ENCODE peak calls at places on chromosome 13, in ten cellular contexts. I is ovary, F is IMR-90, C is thoracic aorta, Y is PC-3, D is choroid plexus epithelial cell, E is neural crest cell, L is pancreas, N is HCT116, X is uterus. V is an unnamed sample.

GRCh38 chr13:41780736-41781708 is 179.9 kb downstream of the VWA8 start:
- DNase-seq in E (no peak), C (no peak), Y (no peak), I (no peak), N (no peak), L (no peak), X (no peak), D (peak), F (peak), V (no peak)

GRCh38 chr13:43686557-43686956 is 100.2 kb downstream of the ENOX1 start:
- DNase-seq in D (peak), Y (peak), F (peak), C (no peak), L (no peak), E (no peak), I (no peak), X (peak), N (no peak), V (no peak)

GRCh38 chr13:32535748-32536147 is 2.8 kb downstream of the N4BP2L2 start:
- DNase-seq in E (no peak), I (no peak), X (no peak), L (no peak), Y (no peak), N (no peak), D (no peak), C (no peak), F (no peak), V (no peak)

GRCh38 chr13:112822851-112823250 is 133.0 kb downstream of the ATP11A start:
- DNase-seq in X (no peak), C (no peak), F (no peak), I (no peak), D (no peak), Y (no peak), L (peak), N (no peak), E (no peak), V (no peak)

GRCh38 chr13:112683581-112683980 is 6.3 kb upstream of the ATP11A start:
- DNase-seq in N (no peak), F (no peak), E (no peak), I (no peak), C (no peak), X (no peak), D (no peak), L (no peak), Y (no peak), V (no peak)

GRCh38 chr13:47287291-47287751 is 390.5 kb upstream of the HTR2A start:
- DNase-seq in F (peak), D (peak), N (no peak), Y (peak), X (no peak), I (no peak), L (no peak), C (no peak), E (no peak), V (no peak)

GRCh38 chr13:109779074-109779473 is 7.3 kb downstream of the IRS2 start:
- DNase-seq in N (no peak), E (no peak), F (no peak), Y (no peak), C (no peak), D (no peak), L (no peak), X (no peak), I (no peak), V (no peak)

GRCh38 chr13:51912091-51912490 is 50.3 kb downstream of the CCDC70 start:
- DNase-seq in D (peak), L (no peak), C (no peak), I (no peak), X (no peak), N (no peak), Y (peak), E (no peak), F (no peak), V (no peak)

GRCh38 chr13:83190020-83190419 is 692.3 kb downstream of the SLITRK1 start:
- DNase-seq in L (no peak), C (no peak), E (no peak), F (no peak), D (peak), Y (no peak), X (no peak), I (no peak), N (no peak), V (no peak)

GRCh38 chr13:107365466-107366215 is 797.7 kb upstream of the ARGLU1 start:
- DNase-seq in X (no peak), E (no peak), F (peak), Y (peak), D (peak), N (no peak), L (no peak), C (no peak), I (no peak), V (no peak)

GRCh38 chr13:66492479-66492878 is 737.7 kb downstream of the PCDH9 start:
- DNase-seq in X (no peak), Y (peak), E (no peak), N (peak), C (no peak), D (no peak), F (no peak), L (no peak), I (no peak), V (no peak)

GRCh38 chr13:99542788-99543406 is 41.6 kb downstream of the TM9SF2 start:
- DNase-seq in D (no peak), F (no peak), E (no peak), Y (no peak), N (no peak), I (no peak), L (no peak), C (no peak), X (no peak), V (no peak)

GRCh38 chr13:42011601-42012401 is 36.6 kb upstream of the DGKH start:
- DNase-seq in C (no peak), F (no peak), E (no peak), N (no peak), D (no peak), I (peak), Y (no peak), X (peak), L (no peak), V (no peak)

GRCh38 chr13:39641645-39642044 is 13.8 kb upstream of the COG6 start:
- DNase-seq in D (no peak), X (no peak), E (no peak), F (no peak), L (no peak), I (no peak), C (no peak), Y (no peak), N (no peak), V (no peak)

GRCh38 chr13:19185865-19186645 is 4.4 kb upstream of the TUBA3C start:
- DNase-seq in E (no peak), N (no peak), L (no peak), I (no peak), D (no peak), F (no peak), Y (no peak), X (no peak), C (no peak), V (no peak)

GRCh38 chr13:100156786-100157185 is 67.9 kb downstream of the PCCA start:
- DNase-seq in Y (peak), F (no peak), I (no peak), C (no peak), N (no peak), L (no peak), E (no peak), D (no peak), X (no peak), V (no peak)

GRCh38 chr13:82654851-82655517 is 1227.3 kb downstream of the SLITRK1 start:
- DNase-seq in E (no peak), C (peak), N (no peak), L (peak), F (peak), I (peak), D (peak), Y (no peak), X (peak), V (no peak)

GRCh38 chr13:43042410-43042921 is 19.1 kb downstream of the DNAJC15 start:
- DNase-seq in N (no peak), I (no peak), F (no peak), Y (no peak), L (no peak), C (no peak), D (no peak), E (no peak), X (no peak), V (no peak)

GRCh38 chr13:72097568-72097967 is 230.6 kb upstream of the DACH1 start:
- DNase-seq in E (no peak), F (no peak), Y (no peak), N (no peak), L (no peak), I (no peak), D (no peak), X (no peak), C (no peak), V (no peak)

GRCh38 chr13:20401586-20401957 is 124.1 kb downstream of the CRYL1 start:
- DNase-seq in X (no peak), C (no peak), I (no peak), Y (no peak), E (no peak), D (no peak), F (no peak), L (no peak), N (no peak), V (no peak)

GRCh38 chr13:113864303-113864890 is 521 bp upstream of the GAS6 start:
- DNase-seq in X (peak), L (no peak), I (peak), Y (no peak), E (no peak), F (peak), C (no peak), D (no peak), N (no peak), V (no peak)

GRCh38 chr13:70568571-70568970 is 460.3 kb upstream of the KLHL1 start:
- DNase-seq in E (peak), X (no peak), D (peak), Y (peak), L (no peak), F (peak), N (peak), I (no peak), C (no peak), V (peak)

GRCh38 chr13:32432856-32433255 is 4.9 kb upstream of the N4BP2L1 start:
- DNase-seq in D (no peak), Y (no peak), C (no peak), I (no peak), X (no peak), E (no peak), F (no peak), N (no peak), L (no peak), V (no peak)

GRCh38 chr13:85601526-85601925 is 197.7 kb downstream of the SLITRK6 start:
- DNase-seq in Y (no peak), C (no peak), E (no peak), L (no peak), D (peak), N (no peak), F (peak), I (no peak), X (no peak), V (no peak)

GRCh38 chr13:93244141-93244917 is 17.7 kb downstream of the GPC6 start:
- DNase-seq in Y (no peak), E (no peak), D (peak), I (peak), L (no peak), C (no peak), X (no peak), N (no peak), F (peak), V (no peak)

GRCh38 chr13:50587122-50587521 is 256.4 kb downstream of the DLEU7 start:
- DNase-seq in F (no peak), E (no peak), L (no peak), Y (no peak), N (no peak), X (no peak), C (no peak), I (no peak), D (no peak), V (no peak)

GRCh38 chr13:25574437-25575426 is 203.0 kb downstream of the ATP8A2 start:
- DNase-seq in Y (peak), F (peak), D (peak), C (no peak), I (peak), N (peak), E (peak), X (peak), L (no peak), V (peak)

GRCh38 chr13:43487459-43487858 is 299.3 kb downstream of the ENOX1 start:
- DNase-seq in N (no peak), E (no peak), F (no peak), D (no peak), I (no peak), C (no peak), L (no peak), X (no peak), Y (no peak), V (no peak)

GRCh38 chr13:54768214-54768613 is 1739.6 kb downstream of the OLFM4 start:
- DNase-seq in D (no peak), F (no peak), N (no peak), Y (no peak), I (no peak), X (no peak), C (no peak), L (no peak), E (no peak), V (no peak)

GRCh38 chr13:113050856-113051431 is 54.6 kb upstream of the F7 start:
- DNase-seq in E (no peak), C (no peak), I (no peak), F (no peak), X (no peak), N (no peak), Y (no peak), D (no peak), L (peak), V (no peak)

GRCh38 chr13:77375554-77375953 is 48.7 kb upstream of the MYCBP2 start:
- DNase-seq in C (no peak), X (no peak), I (no peak), N (no peak), F (no peak), D (no peak), E (no peak), L (no peak), Y (no peak), V (no peak)

GRCh38 chr13:23715762-23716235 is 145.6 kb downstream of the TNFRSF19 start:
- DNase-seq in N (peak), C (no peak), I (no peak), D (peak), X (no peak), F (no peak), E (no peak), Y (peak), L (no peak), V (no peak)

GRCh38 chr13:85241045-85241444 is 558.2 kb downstream of the SLITRK6 start:
- DNase-seq in D (peak), I (no peak), E (no peak), Y (peak), L (no peak), F (peak), X (no peak), C (no peak), N (peak), V (no peak)

GRCh38 chr13:101978546-101979315 is 423.1 kb downstream of the FGF14 start:
- DNase-seq in E (no peak), C (no peak), Y (no peak), F (no peak), X (no peak), D (no peak), N (no peak), L (no peak), I (no peak), V (no peak)

GRCh38 chr13:108551674-108552073 is 77.7 kb upstream of the MYO16 start:
- DNase-seq in N (no peak), C (no peak), F (no peak), D (peak), L (no peak), I (no peak), X (no peak), Y (no peak), E (no peak), V (no peak)

GRCh38 chr13:30744056-30744684 is 8.8 kb downstream of the ALOX5AP start:
- DNase-seq in E (no peak), X (no peak), I (no peak), D (peak), F (peak), N (peak), Y (peak), C (no peak), L (no peak), V (no peak)
- TF ChIP-seq CTCF in E (no peak), X (no peak), I (no peak), D (no peak), F (no peak), N (no peak), Y (no peak), C (no peak), L (no peak), V (no peak)

DNA sequence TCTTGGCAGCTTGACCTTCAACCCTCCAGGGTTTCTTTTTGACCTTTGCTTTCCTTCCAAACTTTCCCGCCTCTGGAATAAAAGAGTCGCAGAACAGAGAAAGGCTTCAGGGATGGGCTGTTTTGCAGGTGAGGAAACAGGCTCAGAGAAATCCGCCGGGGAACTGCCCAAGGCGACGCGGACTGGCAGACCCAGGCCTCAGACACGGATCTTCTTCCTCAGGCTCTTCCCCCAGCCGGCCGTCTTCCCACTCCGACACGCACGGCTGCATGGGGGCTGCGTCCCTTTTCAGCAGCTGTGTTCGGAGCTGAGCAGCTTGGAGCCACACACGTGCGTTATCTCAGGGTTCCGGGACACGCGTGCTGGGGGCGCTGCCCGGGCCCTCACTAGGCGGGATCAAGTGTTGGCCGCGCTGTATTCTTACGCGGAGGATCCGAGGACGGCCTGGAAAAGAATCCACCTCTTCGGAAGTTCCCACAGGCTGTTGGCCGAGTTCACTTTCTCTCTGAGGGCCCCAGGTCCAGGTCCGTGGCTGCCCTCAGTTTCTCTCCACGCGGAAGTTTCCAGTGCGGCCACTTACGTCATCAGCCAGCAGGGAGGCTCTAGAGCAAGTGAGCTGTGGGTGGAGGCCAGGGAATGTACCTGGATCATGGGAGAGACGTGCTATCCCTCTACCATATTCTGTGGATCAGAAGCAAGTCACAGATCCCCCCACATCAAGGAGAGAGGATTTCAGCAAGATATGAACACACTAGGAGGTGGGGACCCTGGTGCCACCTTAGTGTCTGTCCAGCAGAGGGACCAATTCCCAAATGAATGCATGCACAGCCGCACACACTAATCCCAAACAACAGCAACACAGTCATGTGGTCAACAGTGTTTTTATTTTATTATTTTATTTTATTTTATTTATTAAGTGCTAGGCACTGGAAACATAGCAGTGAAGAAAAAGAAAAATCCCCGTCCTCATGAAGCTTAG is 100.4 kb downstream of the ING1 start:
- DNase-seq in F (no peak), C (no peak), E (no peak), L (no peak), N (no peak), D (no peak), Y (no peak), I (no peak), X (no peak), V (no peak)
- TF ChIP-seq CTCF in F (no peak), C (no peak), E (peak), L (no peak), N (peak), D (peak), Y (peak), I (no peak), X (no peak), V (peak)

DNA sequence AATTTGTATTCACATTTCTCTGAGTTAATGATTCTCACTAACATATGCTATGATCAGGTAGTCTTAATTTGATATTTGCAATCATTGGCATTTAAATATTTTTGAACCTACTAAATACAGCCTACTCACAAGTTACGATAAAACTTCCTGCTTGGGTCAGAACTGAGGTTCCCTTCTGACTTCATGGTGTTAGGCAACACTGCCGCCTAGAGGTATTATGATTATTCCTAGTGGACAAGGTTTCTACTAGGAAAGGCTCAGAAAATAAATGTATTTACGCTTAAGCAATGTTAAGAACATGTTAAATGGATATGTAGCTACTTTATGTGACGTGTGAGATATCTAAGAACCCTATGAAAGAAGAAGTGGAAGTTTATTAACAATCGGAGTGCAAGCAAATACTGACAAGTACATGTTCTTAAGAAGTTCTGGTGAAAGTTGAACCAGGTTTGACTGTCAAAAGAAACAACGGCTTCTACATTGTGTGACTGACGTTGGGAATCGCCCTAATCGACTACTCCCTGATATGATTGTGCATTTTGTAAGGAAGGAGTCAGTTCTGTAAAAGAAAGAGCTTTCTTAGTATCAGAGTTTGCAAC is 1395.8 kb downstream of the SLITRK5 start:
- DNase-seq in L (no peak), X (no peak), N (peak), F (peak), I (no peak), E (peak), Y (peak), C (no peak), D (peak), V (peak)
- TF ChIP-seq CTCF in L (peak), X (no peak), N (peak), F (no peak), I (no peak), E (peak), Y (peak), C (peak), D (peak), V (peak)

GRCh38 chr13:27869436-27870090 is 50.2 kb upstream of the PDX1 start:
- DNase-seq in X (no peak), I (no peak), Y (no peak), L (no peak), D (no peak), F (no peak), N (no peak), C (no peak), E (no peak), V (no peak)
- TF ChIP-seq CTCF in X (no peak), I (no peak), Y (no peak), L (no peak), D (no peak), F (no peak), N (peak), C (no peak), E (peak), V (peak)

GRCh38 chr13:26872444-26873173 is 112.0 kb upstream of the GPR12 start:
- DNase-seq in X (no peak), Y (peak), L (no peak), C (no peak), F (peak), N (peak), D (peak), E (peak), I (no peak), V (peak)
- TF ChIP-seq CTCF in X (peak), Y (peak), L (peak), C (no peak), F (peak), N (peak), D (peak), E (peak), I (no peak), V (peak)

GRCh38 chr13:37501187-37501586 is 97.4 kb downstream of the POSTN start:
- DNase-seq in Y (no peak), F (peak), N (no peak), D (no peak), E (no peak), C (no peak), X (no peak), L (no peak), I (no peak), V (no peak)
- TF ChIP-seq CTCF in Y (no peak), F (no peak), N (no peak), D (no peak), E (no peak), C (no peak), X (no peak), L (no peak), I (no peak), V (no peak)

DNA sequence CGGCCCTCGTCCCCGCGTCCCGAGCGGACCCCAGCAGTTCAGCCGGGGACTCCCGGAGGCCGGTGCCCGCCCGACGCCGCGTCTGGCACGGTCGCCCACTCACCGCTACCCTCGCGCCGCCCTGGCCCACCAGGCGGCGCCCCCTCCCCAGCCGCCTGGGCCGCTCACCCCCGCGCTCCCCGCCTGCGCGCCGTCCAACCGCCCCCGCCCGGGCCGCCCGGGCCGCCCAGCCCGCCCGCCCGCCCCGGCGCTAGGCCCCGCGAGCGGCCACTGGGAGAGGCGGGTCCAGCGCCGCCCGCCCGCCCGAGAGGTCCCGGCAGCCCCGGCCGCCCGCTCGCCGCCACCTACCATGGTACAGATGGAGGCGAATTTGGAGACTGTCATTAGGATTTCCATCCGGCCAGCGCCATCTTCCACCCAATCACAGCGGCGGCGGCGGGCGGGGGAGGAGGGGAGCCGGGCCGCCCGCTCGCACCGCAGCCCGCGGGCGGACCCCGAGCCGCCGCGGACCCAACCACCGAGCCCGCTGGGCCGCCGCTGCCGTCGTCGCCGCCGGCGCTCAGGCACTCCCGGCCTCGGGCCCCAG is at the start of gene USP12:
- DNase-seq in C (peak), Y (no peak), N (no peak), I (no peak), F (peak), L (peak), E (peak), D (no peak), X (no peak), V (no peak)
- TF ChIP-seq CTCF in C (no peak), Y (no peak), N (no peak), I (no peak), F (peak), L (no peak), E (peak), D (no peak), X (no peak), V (peak)